ENCODE peak calls at places on chromosomes 1 and 21, in four cellular contexts. T is BJ; V is CD8-positive, alpha-beta T cell; Z is small intestine. D is an unnamed sample.

GRCh38 chr1:33654267-33654832 is 181.9 kb downstream of the ZSCAN20 start:
- DNase-seq in V (no peak), T (no peak), Z (peak; percentile 14), D (no peak)

GRCh38 chr1:204731997-204732396 is 46.5 kb upstream of the LRRN2 start:
- DNase-seq in V (no peak), Z (no peak), T (no peak), D (no peak)

GRCh38 chr1:70467531-70467930 is 56.5 kb downstream of the CTH start:
- DNase-seq in Z (no peak), T (no peak), V (no peak), D (no peak)

GRCh38 chr1:99956755-99957154 is 13.0 kb upstream of the SLC35A3 start:
- DNase-seq in T (peak; percentile 75), V (no peak), Z (no peak), D (no peak)

GRCh38 chr1:204959374-204959773 is 83.6 kb upstream of the CNTN2 start:
- DNase-seq in Z (no peak), T (no peak), V (no peak), D (no peak)

GRCh38 chr1:94669213-94669612 is 127.7 kb upstream of the F3 start:
- DNase-seq in T (no peak), Z (no peak), V (no peak), D (no peak)

GRCh38 chr1:206067486-206068302 is 14.7 kb downstream of the RHEX start:
- DNase-seq in T (no peak), V (no peak), Z (peak; percentile 10), D (no peak)

GRCh38 chr21:39518845-39519205 is 67.1 kb downstream of the SH3BGR start:
- DNase-seq in T (no peak), V (no peak), Z (peak; percentile 47), D (no peak)

GRCh38 chr21:46515109-46515508 is 56.4 kb downstream of the DIP2A start:
- DNase-seq in T (no peak), Z (peak; percentile 2), V (peak; percentile 24), D (peak; percentile 62)

GRCh38 chr1:206923009-206923960 is 1.5 kb upstream of the FCMR start:
- DNase-seq in V (peak; percentile 75), Z (peak; percentile 59), T (no peak), D (no peak)

GRCh38 chr1:23422313-23422877 is 2.2 kb downstream of the TCEA3 start:
- DNase-seq in V (peak; percentile 46), Z (peak; percentile 79), T (no peak), D (no peak)

GRCh38 chr1:184324972-184325371 is 61.9 kb upstream of the C1orf21 start:
- DNase-seq in T (no peak), Z (no peak), V (no peak), D (no peak)
- H3K4me3 ChIP-seq in T (no peak overlapping the region), Z (no peak overlapping the region), V (no peak overlapping the region), D (no peak overlapping the region)

GRCh38 chr1:203175237-203176181 is at the start of gene MYBPH:
- DNase-seq in V (no peak), Z (no peak), T (no peak), D (no peak)
- H3K4me3 ChIP-seq in V (no peak within 1 kb of the TSS), Z (no peak within 1 kb of the TSS), T (no peak within 1 kb of the TSS), D (no peak within 1 kb of the TSS)

GRCh38 chr21:41632748-41633475 is 125.0 kb upstream of the TMPRSS2 start:
- DNase-seq in V (no peak), Z (no peak), T (no peak), D (no peak)

GRCh38 chr21:41630917-41631316 is 123.0 kb upstream of the TMPRSS2 start:
- DNase-seq in Z (no peak), V (no peak), T (no peak), D (no peak)

GRCh38 chr21:41630249-41630648 is 122.3 kb upstream of the TMPRSS2 start:
- DNase-seq in T (peak; percentile 97), Z (peak; percentile 50), V (no peak), D (no peak)

GRCh38 chr21:41633627-41634026 is 125.7 kb upstream of the TMPRSS2 start:
- DNase-seq in Z (no peak), T (no peak), V (no peak), D (no peak)

DNA sequence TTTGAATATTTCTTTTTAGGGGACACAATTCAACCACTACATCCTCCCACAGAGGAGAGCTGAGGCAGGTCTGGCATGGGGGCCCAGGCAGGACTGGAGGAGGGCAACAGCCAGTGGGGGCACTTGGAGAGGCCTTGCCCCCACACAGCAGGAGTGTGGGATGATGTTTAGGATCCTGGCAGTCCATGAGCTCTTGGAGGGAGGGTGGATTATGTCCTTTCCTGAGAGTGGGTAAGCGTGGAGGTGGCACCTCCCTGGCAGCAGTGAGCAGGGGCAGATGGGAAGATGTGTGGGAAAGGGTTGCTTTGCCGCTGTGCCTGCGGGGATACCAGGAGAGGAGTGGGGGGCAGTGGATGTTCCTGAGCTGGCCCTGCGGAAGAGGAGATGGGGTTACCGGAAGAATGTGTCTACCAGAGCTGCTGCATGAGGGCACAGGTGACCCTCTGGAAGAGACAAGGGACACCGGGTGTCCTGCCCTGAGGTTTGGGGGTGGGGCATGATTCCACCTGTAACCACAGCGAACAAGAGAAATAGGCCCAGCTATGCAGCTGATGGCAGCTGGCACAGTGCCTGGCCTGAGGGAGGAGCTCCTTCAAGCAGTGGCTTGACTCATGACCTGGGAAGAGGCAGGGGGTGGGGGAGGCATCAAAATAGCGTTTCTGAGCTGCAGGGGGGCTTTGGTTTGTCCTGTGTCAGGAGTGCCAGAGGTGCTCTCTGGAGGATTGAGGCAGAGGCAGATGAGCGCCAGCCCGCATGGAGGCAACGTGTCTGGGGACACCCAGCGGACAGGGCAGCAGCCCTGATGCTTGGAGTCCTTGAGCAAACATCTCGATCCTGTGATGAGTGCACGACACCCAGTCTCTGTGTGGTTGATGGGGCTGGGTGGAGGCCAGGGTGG is 123.9 kb upstream of the TMPRSS2 start:
- DNase-seq in V (no peak), Z (peak; percentile 90), T (no peak), D (no peak)
- H3K4me3 ChIP-seq in V (no peak overlapping the region), Z (no peak overlapping the region), T (no peak overlapping the region), D (no peak overlapping the region)

GRCh38 chr1:227765261-227766014 is 30.2 kb downstream of the SNAP47 start:
- DNase-seq in V (no peak), T (no peak), Z (no peak), D (no peak)

GRCh38 chr1:227766015-227766634 is 30.9 kb downstream of the SNAP47 start:
- DNase-seq in V (peak; percentile 81), T (no peak), Z (peak; percentile 64), D (no peak)

GRCh38 chr1:227767401-227768396 is 32.5 kb downstream of the SNAP47 start:
- DNase-seq in Z (peak; percentile 37), T (no peak), V (no peak), D (no peak)

GRCh38 chr1:227768640-227769039 is 33.4 kb downstream of the SNAP47 start:
- DNase-seq in V (no peak), Z (no peak), T (no peak), D (no peak)

GRCh38 chr1:227766653-227767277 is 31.5 kb downstream of the SNAP47 start:
- DNase-seq in Z (no peak), V (no peak), T (no peak), D (no peak)
- H3K4me3 ChIP-seq in Z (no peak overlapping the region), V (peak overlapping the region; percentile 9), T (no peak overlapping the region), D (no peak overlapping the region)

GRCh38 chr1:1434131-1434811 is 1.2 kb upstream of the VWA1 start:
- DNase-seq in T (no peak), Z (no peak), V (no peak), D (no peak)
- H3K4me3 ChIP-seq in T (no peak overlapping the region), Z (no peak overlapping the region), V (no peak overlapping the region), D (no peak overlapping the region)

GRCh38 chr1:4723106-4723505 is 68.7 kb downstream of the AJAP1 start:
- DNase-seq in T (no peak), V (no peak), Z (no peak), D (no peak)

GRCh38 chr1:4725416-4725815 is 71.0 kb downstream of the AJAP1 start:
- DNase-seq in Z (no peak), V (no peak), T (no peak), D (no peak)

GRCh38 chr1:4726620-4727341 is 72.4 kb downstream of the AJAP1 start:
- DNase-seq in V (no peak), Z (no peak), T (no peak), D (no peak)

GRCh38 chr1:4724001-4724400 is 69.6 kb downstream of the AJAP1 start:
- DNase-seq in V (no peak), Z (no peak), T (no peak), D (no peak)

GRCh38 chr1:4724695-4725250 is 70.4 kb downstream of the AJAP1 start:
- DNase-seq in Z (no peak), T (no peak), V (no peak), D (no peak)
- H3K4me3 ChIP-seq in Z (no peak overlapping the region), T (no peak overlapping the region), V (no peak overlapping the region), D (no peak overlapping the region)

D was measured in LNCaP clone FGC.